ENCODE peak calls at places on chromosomes 11 and 22, in six cellular contexts. E, A, N, C, P and Q are unnamed samples.

GRCh38 chr11:16982809-16983208 is 31.4 kb downstream of the PLEKHA7 start:
- DNase-seq in C (no peak), N (no peak), P (no peak), E (no peak), A (no peak), Q (no peak)

GRCh38 chr22:27834364-27835185 is 33.0 kb upstream of the MN1 start:
- DNase-seq in E (no peak), A (no peak), N (no peak), C (no peak), P (no peak), Q (no peak)

GRCh38 chr11:29224739-29225384 is 792.0 kb downstream of the KCNA4 start:
- DNase-seq in N (no peak), A (no peak), E (no peak), C (no peak), P (no peak), Q (no peak)

GRCh38 chr11:72676874-72677341 is 2.7 kb upstream of the PDE2A start:
- DNase-seq in N (peak; percentile 26), P (peak; percentile 47), A (peak; percentile 73), C (no peak), E (peak; percentile 75), Q (no peak)

GRCh38 chr11:62443390-62444201 is 24.8 kb downstream of the SCGB1A1 start:
- DNase-seq in C (no peak), E (no peak), A (no peak), N (no peak), P (no peak), Q (no peak)

GRCh38 chr11:120929664-120930154 is 94.2 kb upstream of the TBCEL start:
- DNase-seq in N (peak; percentile 46), P (peak; percentile 66), C (peak; percentile 7), A (peak; percentile 70), E (peak; percentile 40), Q (no peak)

GRCh38 chr11:625636-626319 is 1.0 kb upstream of the CDHR5 start:
- DNase-seq in C (no peak), A (no peak), E (no peak), N (no peak), P (no peak), Q (no peak)

GRCh38 chr22:36239401-36240171 is at the start of gene APOL2:
- DNase-seq in N (peak; percentile 95), P (peak; percentile 93), C (peak; percentile 83), A (peak; percentile 91), E (peak; percentile 92), Q (peak; percentile 66)

GRCh38 chr22:17580461-17581031 is 17.2 kb downstream of the SLC25A18 start:
- DNase-seq in P (no peak), E (no peak), A (no peak), N (no peak), C (no peak), Q (no peak)

GRCh38 chr11:116641561-116642045 is 131.2 kb downstream of the BUD13 start:
- DNase-seq in C (no peak), A (peak; percentile 38), P (peak; percentile 69), N (no peak), E (peak; percentile 73), Q (no peak)

GRCh38 chr11:126482586-126483108 is 127.2 kb downstream of the ST3GAL4 start:
- DNase-seq in P (no peak), N (no peak), A (no peak), E (no peak), C (no peak), Q (no peak)

GRCh38 chr22:28841111-28841510 is 40.7 kb upstream of the XBP1 start:
- DNase-seq in A (no peak), E (no peak), P (no peak), N (no peak), C (no peak), Q (no peak)

GRCh38 chr22:32469799-32470212 is 4.8 kb upstream of the FBXO7 start:
- DNase-seq in A (peak; percentile 62), P (peak; percentile 71), N (peak; percentile 63), C (peak; percentile 86), E (no peak), Q (peak; percentile 74)

DNA sequence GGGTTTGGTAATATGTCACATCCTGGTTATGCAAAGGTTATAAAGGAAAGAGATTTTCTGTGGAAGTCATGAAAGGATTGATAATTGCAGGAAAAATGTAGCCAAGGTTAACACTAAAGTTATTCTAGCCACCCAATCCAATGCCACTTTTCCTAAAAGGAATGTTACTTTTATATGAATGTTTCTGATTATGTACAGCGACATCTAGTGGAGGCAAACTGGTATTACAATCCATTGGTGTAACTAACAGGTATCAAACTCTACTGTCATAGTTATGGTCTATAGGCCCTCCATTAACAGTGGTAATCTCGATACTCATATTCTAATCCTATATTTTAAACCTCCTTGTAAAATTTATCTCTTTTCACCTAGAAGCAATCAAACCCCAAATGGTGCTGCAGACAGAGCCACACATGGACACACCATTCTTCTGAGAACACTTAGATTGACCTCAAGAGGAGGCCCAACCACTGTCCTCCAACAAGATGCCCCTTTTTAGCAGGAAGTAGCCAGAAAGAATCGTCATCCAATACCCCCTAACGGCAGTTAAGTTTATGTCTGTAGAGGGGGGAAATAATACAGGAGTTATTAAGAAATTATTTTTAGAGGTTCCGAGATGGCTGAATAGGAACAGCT is 74.9 kb upstream of the RAG2 start:
- DNase-seq in A (peak; percentile 55), N (peak; percentile 61), C (peak; percentile 26), P (peak; percentile 10), E (peak; percentile 7), Q (no peak)
- TF ChIP-seq CTCF in A (peak; percentile 50), N (peak; percentile 51), C (peak; percentile 55), P (peak; percentile 52), E (no peak), Q (peak; percentile 64)

GRCh38 chr22:23856721-23857605 is 712 bp upstream of the SLC2A11 start:
- DNase-seq in N (peak; percentile 31), A (no peak), P (peak; percentile 50), E (peak; percentile 53), C (no peak), Q (peak; percentile 29)
- TF ChIP-seq CTCF in N (no peak), A (no peak), P (peak; percentile 25), E (no peak), C (no peak), Q (peak; percentile 30)

GRCh38 chr11:64305075-64305690 is at the start of gene ESRRA:
- DNase-seq in E (peak; percentile 99), P (peak; percentile 98), A (peak; percentile 99), C (peak; percentile 90), N (peak; percentile 97), Q (peak; percentile 78)

GRCh38 chr11:64306876-64307622 is 1.7 kb downstream of the ESRRA start:
- DNase-seq in E (peak; percentile 34), A (no peak), P (no peak), C (no peak), N (no peak), Q (no peak)

GRCh38 chr11:64306563-64306875 is 1.2 kb downstream of the ESRRA start:
- DNase-seq in N (no peak), A (no peak), P (no peak), C (no peak), E (no peak), Q (no peak)

GRCh38 chr11:64304316-64305072 is 830 bp upstream of the ESRRA start:
- DNase-seq in P (peak; percentile 89), E (peak; percentile 96), N (peak; percentile 90), C (peak; percentile 79), A (peak; percentile 95), Q (peak; percentile 23)

GRCh38 chr11:64305691-64306562 is 603 bp downstream of the ESRRA start:
- DNase-seq in A (peak; percentile 94), C (no peak), E (peak; percentile 86), P (peak; percentile 52), N (peak; percentile 51), Q (no peak)
- TF ChIP-seq CTCF in A (peak; percentile 74), C (peak; percentile 24), E (no peak), P (peak; percentile 13), N (peak; percentile 17), Q (peak; percentile 34)

DNA sequence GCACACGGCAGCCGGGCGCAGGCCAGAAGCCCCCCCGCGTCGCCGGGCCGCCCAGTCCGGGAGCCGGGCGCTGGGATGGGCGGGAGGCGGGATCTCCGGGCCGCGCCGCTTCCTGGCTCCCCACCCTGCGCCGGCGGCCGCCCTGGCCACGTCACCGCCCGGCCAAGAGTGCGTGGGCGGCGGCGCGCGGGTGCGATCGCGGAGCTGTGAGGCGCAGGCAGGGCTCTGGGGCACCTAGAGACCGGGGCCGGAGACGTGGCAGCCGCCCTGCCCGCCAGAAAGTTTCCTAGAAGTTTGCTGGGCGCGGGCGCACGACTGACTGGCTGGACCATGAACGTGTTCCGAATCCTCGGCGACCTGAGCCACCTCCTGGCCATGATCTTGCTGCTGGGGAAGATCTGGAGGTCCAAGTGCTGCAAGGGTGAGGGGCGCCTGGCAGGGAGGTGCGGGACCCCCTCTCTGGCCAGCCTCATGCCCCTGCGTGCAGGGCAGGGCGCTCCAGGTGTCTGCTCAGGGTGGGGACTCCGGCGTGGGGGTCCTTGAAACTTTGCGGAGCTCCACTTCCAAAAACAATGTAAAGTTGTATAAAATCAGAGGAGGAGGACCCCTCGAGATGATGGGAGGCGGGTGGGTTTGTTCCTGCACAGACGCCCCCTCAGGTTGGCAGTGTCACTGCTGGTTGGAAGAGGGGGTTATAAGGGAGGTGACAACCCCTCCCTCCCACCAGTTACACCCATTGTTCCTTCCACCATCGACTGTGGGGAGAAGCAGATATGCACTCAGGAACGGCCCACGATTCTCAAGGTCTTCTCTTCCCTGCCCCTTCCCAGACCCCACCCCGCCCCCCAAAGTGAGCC is at the start of gene KDELR3:
- DNase-seq in A (peak; percentile 79), C (no peak), N (peak; percentile 55), P (peak; percentile 63), E (peak; percentile 68), Q (no peak)
- TF ChIP-seq CTCF in A (peak; percentile 41), C (peak; percentile 15), N (peak; percentile 8), P (peak; percentile 23), E (peak; percentile 13), Q (peak; percentile 40)